ENCODE peak calls at places on chromosome 5, in five cellular contexts. One of them, this sample, is unnamed.

GRCh38 chr5:15547440-15547839 is 47.5 kb downstream of the FBXL7 start:
- DNase-seq in astrocyte: no peak
- DNase-seq in esophagus squamous epithelium: no peak
- DNase-seq in right atrium auricular region: no peak
- DNase-seq in fibroblast of lung: no peak
- DNase-seq in this sample: no peak

GRCh38 chr5:157137691-157138090 is 5.0 kb downstream of the MED7 start:
- DNase-seq in astrocyte: no peak
- DNase-seq in esophagus squamous epithelium: no peak
- DNase-seq in right atrium auricular region: no peak
- DNase-seq in fibroblast of lung: no peak
- DNase-seq in this sample: no peak

GRCh38 chr5:119323630-119324000 is 32.2 kb upstream of the TNFAIP8 start:
- DNase-seq in astrocyte: peak; percentile 42
- DNase-seq in esophagus squamous epithelium: no peak
- DNase-seq in right atrium auricular region: no peak
- DNase-seq in fibroblast of lung: peak; percentile 47
- DNase-seq in this sample: no peak

GRCh38 chr5:61120534-61120933 is 41.7 kb downstream of the SMIM15 start:
- DNase-seq in astrocyte: peak; percentile 37
- DNase-seq in esophagus squamous epithelium: no peak
- DNase-seq in right atrium auricular region: no peak
- DNase-seq in fibroblast of lung: peak; percentile 48
- DNase-seq in this sample: no peak

GRCh38 chr5:126811515-126812198 is 34.7 kb downstream of the LMNB1 start:
- DNase-seq in astrocyte: peak; percentile 86
- DNase-seq in esophagus squamous epithelium: no peak
- DNase-seq in right atrium auricular region: no peak
- DNase-seq in fibroblast of lung: peak; percentile 88
- DNase-seq in this sample: peak; percentile 78

GRCh38 chr5:76785493-76785892 is 33.3 kb upstream of the F2RL1 start:
- DNase-seq in astrocyte: peak; percentile 61
- DNase-seq in esophagus squamous epithelium: no peak
- DNase-seq in right atrium auricular region: no peak
- DNase-seq in fibroblast of lung: peak; percentile 68
- DNase-seq in this sample: peak; percentile 52

GRCh38 chr5:169029661-169030274 is 271.2 kb downstream of the SLIT3 start:
- DNase-seq in astrocyte: peak; percentile 73
- DNase-seq in esophagus squamous epithelium: no peak
- DNase-seq in right atrium auricular region: no peak
- DNase-seq in fibroblast of lung: peak; percentile 79
- DNase-seq in this sample: no peak

GRCh38 chr5:142697846-142698245 is 12.0 kb upstream of the FGF1 start:
- DNase-seq in astrocyte: peak; percentile 31
- DNase-seq in esophagus squamous epithelium: no peak
- DNase-seq in right atrium auricular region: peak; percentile 76
- DNase-seq in fibroblast of lung: peak; percentile 47
- DNase-seq in this sample: peak; percentile 47

GRCh38 chr5:123881791-123882244 is 369.8 kb downstream of the CSNK1G3 start:
- DNase-seq in astrocyte: peak; percentile 34
- DNase-seq in esophagus squamous epithelium: no peak
- DNase-seq in right atrium auricular region: no peak
- DNase-seq in fibroblast of lung: peak; percentile 40
- DNase-seq in this sample: peak; percentile 21

GRCh38 chr5:16922430-16922829 is 13.7 kb downstream of the MYO10 start:
- DNase-seq in astrocyte: no peak
- DNase-seq in esophagus squamous epithelium: no peak
- DNase-seq in right atrium auricular region: no peak
- DNase-seq in fibroblast of lung: no peak
- DNase-seq in this sample: no peak

GRCh38 chr5:469752-470483 is 26.9 kb downstream of the EXOC3 start:
- DNase-seq in astrocyte: no peak
- DNase-seq in esophagus squamous epithelium: no peak
- DNase-seq in right atrium auricular region: no peak
- DNase-seq in fibroblast of lung: no peak
- DNase-seq in this sample: no peak

GRCh38 chr5:169009171-169009570 is 291.8 kb downstream of the SLIT3 start:
- DNase-seq in astrocyte: peak; percentile 60
- DNase-seq in esophagus squamous epithelium: no peak
- DNase-seq in right atrium auricular region: no peak
- DNase-seq in fibroblast of lung: peak; percentile 61
- DNase-seq in this sample: no peak

GRCh38 chr5:79845448-79846197 is 145.4 kb downstream of the MTX3 start:
- DNase-seq in astrocyte: peak; percentile 96
- DNase-seq in esophagus squamous epithelium: no peak
- DNase-seq in right atrium auricular region: peak; percentile 57
- DNase-seq in fibroblast of lung: peak; percentile 96
- DNase-seq in this sample: peak; percentile 5

GRCh38 chr5:177311361-177311722 is 356 bp downstream of the MXD3 start:
- DNase-seq in astrocyte: no peak
- DNase-seq in esophagus squamous epithelium: no peak
- DNase-seq in right atrium auricular region: no peak
- DNase-seq in fibroblast of lung: no peak
- DNase-seq in this sample: no peak

GRCh38 chr5:127518319-127518621 is 830 bp downstream of the PRRC1 start:
- DNase-seq in astrocyte: peak; percentile 70
- DNase-seq in esophagus squamous epithelium: no peak
- DNase-seq in right atrium auricular region: no peak
- DNase-seq in fibroblast of lung: peak; percentile 74
- DNase-seq in this sample: no peak

GRCh38 chr5:179818746-179819295 is 1.9 kb upstream of the SQSTM1 start:
- DNase-seq in astrocyte: peak; percentile 85
- DNase-seq in esophagus squamous epithelium: peak; percentile 82
- DNase-seq in right atrium auricular region: peak; percentile 97
- DNase-seq in fibroblast of lung: peak; percentile 90
- DNase-seq in this sample: peak; percentile 89

GRCh38 chr5:73392775-73393174 is 55.8 kb downstream of the FOXD1 start:
- DNase-seq in astrocyte: no peak
- DNase-seq in esophagus squamous epithelium: no peak
- DNase-seq in right atrium auricular region: no peak
- DNase-seq in fibroblast of lung: no peak
- DNase-seq in this sample: no peak
- H3K27ac ChIP-seq in astrocyte: no peak overlapping the region
- H3K27ac ChIP-seq in esophagus squamous epithelium: no peak overlapping the region
- H3K27ac ChIP-seq in right atrium auricular region: no peak overlapping the region
- H3K27ac ChIP-seq in fibroblast of lung: no peak overlapping the region
- H3K27ac ChIP-seq in this sample: no peak overlapping the region

GRCh38 chr5:174698156-174698555 is 26.2 kb upstream of the MSX2 start:
- DNase-seq in astrocyte: no peak
- DNase-seq in esophagus squamous epithelium: no peak
- DNase-seq in right atrium auricular region: no peak
- DNase-seq in fibroblast of lung: no peak
- DNase-seq in this sample: no peak
- TF ChIP-seq CTCF in astrocyte: no peak
- TF ChIP-seq CTCF in esophagus squamous epithelium: no peak
- TF ChIP-seq CTCF in right atrium auricular region: no peak
- TF ChIP-seq CTCF in fibroblast of lung: no peak
- TF ChIP-seq CTCF in this sample: no peak

GRCh38 chr5:39618391-39618790 is 193.6 kb upstream of the DAB2 start:
- DNase-seq in astrocyte: no peak
- DNase-seq in esophagus squamous epithelium: no peak
- DNase-seq in right atrium auricular region: no peak
- DNase-seq in fibroblast of lung: no peak
- DNase-seq in this sample: no peak
- H3K27ac ChIP-seq in astrocyte: no peak overlapping the region
- H3K27ac ChIP-seq in esophagus squamous epithelium: no peak overlapping the region
- H3K27ac ChIP-seq in right atrium auricular region: no peak overlapping the region
- H3K27ac ChIP-seq in fibroblast of lung: no peak overlapping the region
- H3K27ac ChIP-seq in this sample: no peak overlapping the region

GRCh38 chr5:137828664-137829063 is 39.0 kb upstream of the MYOT start:
- DNase-seq in astrocyte: no peak
- DNase-seq in esophagus squamous epithelium: no peak
- DNase-seq in right atrium auricular region: no peak
- DNase-seq in fibroblast of lung: no peak
- DNase-seq in this sample: no peak

GRCh38 chr5:137832416-137832815 is 35.2 kb upstream of the MYOT start:
- DNase-seq in astrocyte: no peak
- DNase-seq in esophagus squamous epithelium: no peak
- DNase-seq in right atrium auricular region: no peak
- DNase-seq in fibroblast of lung: no peak
- DNase-seq in this sample: no peak

GRCh38 chr5:137834498-137834897 is 33.2 kb upstream of the MYOT start:
- DNase-seq in astrocyte: no peak
- DNase-seq in esophagus squamous epithelium: no peak
- DNase-seq in right atrium auricular region: no peak
- DNase-seq in fibroblast of lung: peak; percentile 32
- DNase-seq in this sample: no peak

GRCh38 chr5:137833463-137833862 is 34.2 kb upstream of the MYOT start:
- DNase-seq in astrocyte: peak; percentile 96
- DNase-seq in esophagus squamous epithelium: no peak
- DNase-seq in right atrium auricular region: no peak
- DNase-seq in fibroblast of lung: peak; percentile 96
- DNase-seq in this sample: peak; percentile 83

GRCh38 chr5:137831526-137831925 is 36.1 kb upstream of the MYOT start:
- DNase-seq in astrocyte: no peak
- DNase-seq in esophagus squamous epithelium: no peak
- DNase-seq in right atrium auricular region: no peak
- DNase-seq in fibroblast of lung: no peak
- DNase-seq in this sample: no peak
- TF ChIP-seq CTCF in astrocyte: peak; percentile 6
- TF ChIP-seq CTCF in esophagus squamous epithelium: peak; percentile 17
- TF ChIP-seq CTCF in right atrium auricular region: peak; percentile 45
- TF ChIP-seq CTCF in fibroblast of lung: peak; percentile 13
- TF ChIP-seq CTCF in this sample: peak; percentile 3

DNA sequence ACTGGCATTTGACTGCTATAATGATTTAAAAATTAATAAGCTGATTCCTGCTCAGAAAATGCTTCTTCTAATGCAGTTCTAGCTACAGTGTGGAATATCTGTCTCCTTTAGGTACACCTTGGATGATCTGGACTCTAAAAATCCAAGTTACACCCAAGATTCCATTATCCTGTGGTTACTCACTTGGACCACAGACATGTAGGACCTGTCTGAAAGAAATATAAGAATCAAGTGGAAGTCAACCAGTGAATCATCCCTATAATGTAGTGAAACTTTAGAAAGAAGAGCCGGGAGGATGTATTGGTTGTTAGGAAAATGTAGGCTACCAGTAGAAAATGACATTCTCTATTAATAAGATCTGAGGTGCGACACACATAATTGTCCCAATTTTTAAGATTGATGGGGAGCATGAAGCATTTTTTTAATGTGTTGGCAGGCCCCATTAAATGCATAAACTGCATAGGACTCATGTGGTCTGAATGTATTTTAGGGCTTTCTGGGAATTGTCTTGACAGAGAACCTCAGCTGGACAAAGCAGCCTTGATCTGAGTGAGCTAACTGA is at the start of gene SPINK6:
- DNase-seq in astrocyte: peak; percentile 39
- DNase-seq in esophagus squamous epithelium: no peak
- DNase-seq in right atrium auricular region: no peak
- DNase-seq in fibroblast of lung: peak; percentile 48
- DNase-seq in this sample: no peak
- H3K27ac ChIP-seq in astrocyte: no peak within 1 kb of the TSS
- H3K27ac ChIP-seq in esophagus squamous epithelium: no peak within 1 kb of the TSS
- H3K27ac ChIP-seq in right atrium auricular region: no peak within 1 kb of the TSS
- H3K27ac ChIP-seq in fibroblast of lung: no peak within 1 kb of the TSS
- H3K27ac ChIP-seq in this sample: no peak within 1 kb of the TSS

GRCh38 chr5:138354926-138355378 is 2.5 kb downstream of the KDM3B start:
- DNase-seq in astrocyte: peak; percentile 82
- DNase-seq in esophagus squamous epithelium: no peak
- DNase-seq in right atrium auricular region: no peak
- DNase-seq in fibroblast of lung: peak; percentile 88
- DNase-seq in this sample: peak; percentile 80
- TF ChIP-seq CTCF in astrocyte: peak; percentile 11
- TF ChIP-seq CTCF in esophagus squamous epithelium: no peak
- TF ChIP-seq CTCF in right atrium auricular region: no peak
- TF ChIP-seq CTCF in fibroblast of lung: no peak
- TF ChIP-seq CTCF in this sample: no peak

This sample was measured in brain microvascular endothelial cell.